ENCODE peak calls at places on chromosomes 4 and X, in six cellular contexts. One of them, this sample, is unnamed.

GRCh38 chrX:9926002-9926401 is 41.2 kb upstream of the CLDN34 start:
- DNase-seq in K562: no peak
- DNase-seq in HCT116: no peak
- DNase-seq in H1: no peak
- DNase-seq in SK-N-SH: no peak
- DNase-seq in endothelial cell of umbilical vein: no peak
- DNase-seq in this sample: no peak

GRCh38 chrX:21398424-21398823 is 24.2 kb downstream of the CNKSR2 start:
- DNase-seq in H1: no peak
- DNase-seq in endothelial cell of umbilical vein: no peak
- DNase-seq in SK-N-SH: no peak
- DNase-seq in HCT116: no peak
- DNase-seq in K562: no peak
- DNase-seq in this sample: no peak

GRCh38 chr4:101020956-101021355 is 326.4 kb downstream of the PPP3CA start:
- DNase-seq in SK-N-SH: no peak
- DNase-seq in K562: no peak
- DNase-seq in HCT116: peak; percentile 79
- DNase-seq in H1: no peak
- DNase-seq in endothelial cell of umbilical vein: peak; percentile 94
- DNase-seq in this sample: no peak

GRCh38 chrX:95764972-95765451 is 919.6 kb upstream of the DIAPH2 start:
- DNase-seq in H1: no peak
- DNase-seq in HCT116: no peak
- DNase-seq in endothelial cell of umbilical vein: peak; percentile 49
- DNase-seq in SK-N-SH: peak; percentile 14
- DNase-seq in K562: no peak
- DNase-seq in this sample: peak; percentile 50

GRCh38 chr4:5708829-5709680 is 696 bp upstream of the EVC2 start:
- DNase-seq in HCT116: no peak
- DNase-seq in SK-N-SH: no peak
- DNase-seq in K562: no peak
- DNase-seq in H1: no peak
- DNase-seq in endothelial cell of umbilical vein: no peak
- DNase-seq in this sample: no peak

GRCh38 chrX:110321081-110321480 is 3.2 kb upstream of the AMMECR1 start:
- DNase-seq in K562: peak; percentile 8
- DNase-seq in H1: no peak
- DNase-seq in SK-N-SH: no peak
- DNase-seq in endothelial cell of umbilical vein: no peak
- DNase-seq in HCT116: no peak
- DNase-seq in this sample: no peak

GRCh38 chr4:143294310-143294709 is 42.4 kb upstream of the GAB1 start:
- DNase-seq in H1: no peak
- DNase-seq in K562: no peak
- DNase-seq in endothelial cell of umbilical vein: no peak
- DNase-seq in SK-N-SH: peak; percentile 67
- DNase-seq in HCT116: no peak
- DNase-seq in this sample: no peak

GRCh38 chr4:100429616-100430015 is 88.2 kb downstream of the EMCN start:
- DNase-seq in SK-N-SH: no peak
- DNase-seq in H1: no peak
- DNase-seq in K562: no peak
- DNase-seq in HCT116: no peak
- DNase-seq in endothelial cell of umbilical vein: no peak
- DNase-seq in this sample: no peak

GRCh38 chrX:13893826-13894225 is 76.9 kb upstream of the GPM6B start:
- DNase-seq in HCT116: no peak
- DNase-seq in endothelial cell of umbilical vein: no peak
- DNase-seq in H1: no peak
- DNase-seq in K562: no peak
- DNase-seq in SK-N-SH: no peak
- DNase-seq in this sample: peak; percentile 3

GRCh38 chrX:12425496-12425895 is 287.2 kb downstream of the FRMPD4 start:
- DNase-seq in K562: no peak
- DNase-seq in SK-N-SH: no peak
- DNase-seq in HCT116: no peak
- DNase-seq in H1: no peak
- DNase-seq in endothelial cell of umbilical vein: no peak
- DNase-seq in this sample: no peak

GRCh38 chrX:44871114-44871645 is 1.8 kb upstream of the KDM6A start:
- DNase-seq in SK-N-SH: no peak
- DNase-seq in H1: no peak
- DNase-seq in endothelial cell of umbilical vein: no peak
- DNase-seq in HCT116: no peak
- DNase-seq in K562: no peak
- DNase-seq in this sample: no peak

GRCh38 chrX:17242470-17242869 is 132.5 kb upstream of the NHS start:
- DNase-seq in endothelial cell of umbilical vein: peak; percentile 62
- DNase-seq in K562: peak; percentile 43
- DNase-seq in SK-N-SH: peak; percentile 57
- DNase-seq in HCT116: peak; percentile 34
- DNase-seq in H1: peak; percentile 1
- DNase-seq in this sample: peak; percentile 22

GRCh38 chrX:149638860-149639259 is 7.3 kb upstream of the TMEM185A start:
- DNase-seq in SK-N-SH: no peak
- DNase-seq in H1: no peak
- DNase-seq in HCT116: no peak
- DNase-seq in K562: no peak
- DNase-seq in endothelial cell of umbilical vein: no peak
- DNase-seq in this sample: no peak

GRCh38 chr4:161762796-161763195 is 401.0 kb downstream of the FSTL5 start:
- DNase-seq in endothelial cell of umbilical vein: peak; percentile 69
- DNase-seq in HCT116: no peak
- DNase-seq in SK-N-SH: no peak
- DNase-seq in K562: no peak
- DNase-seq in H1: no peak
- DNase-seq in this sample: no peak

GRCh38 chrX:50204364-50204899 is at the start of gene CCNB3:
- DNase-seq in H1: no peak
- DNase-seq in endothelial cell of umbilical vein: peak; percentile 75
- DNase-seq in HCT116: peak; percentile 54
- DNase-seq in K562: peak; percentile 57
- DNase-seq in SK-N-SH: peak; percentile 77
- DNase-seq in this sample: peak; percentile 12

GRCh38 chr4:76589872-76590846 is 155.1 kb downstream of the SHROOM3 start:
- DNase-seq in endothelial cell of umbilical vein: no peak
- DNase-seq in SK-N-SH: peak; percentile 34
- DNase-seq in H1: peak; percentile 85
- DNase-seq in K562: no peak
- DNase-seq in HCT116: peak; percentile 39
- DNase-seq in this sample: no peak
- H3K9ac ChIP-seq in endothelial cell of umbilical vein: no peak overlapping the region
- H3K9ac ChIP-seq in SK-N-SH: peak overlapping the region; percentile 96
- H3K9ac ChIP-seq in H1: peak overlapping the region; percentile 43
- H3K9ac ChIP-seq in K562: no peak overlapping the region
- H3K9ac ChIP-seq in HCT116: peak overlapping the region; percentile 57
- H3K9ac ChIP-seq in this sample: no peak overlapping the region

DNA sequence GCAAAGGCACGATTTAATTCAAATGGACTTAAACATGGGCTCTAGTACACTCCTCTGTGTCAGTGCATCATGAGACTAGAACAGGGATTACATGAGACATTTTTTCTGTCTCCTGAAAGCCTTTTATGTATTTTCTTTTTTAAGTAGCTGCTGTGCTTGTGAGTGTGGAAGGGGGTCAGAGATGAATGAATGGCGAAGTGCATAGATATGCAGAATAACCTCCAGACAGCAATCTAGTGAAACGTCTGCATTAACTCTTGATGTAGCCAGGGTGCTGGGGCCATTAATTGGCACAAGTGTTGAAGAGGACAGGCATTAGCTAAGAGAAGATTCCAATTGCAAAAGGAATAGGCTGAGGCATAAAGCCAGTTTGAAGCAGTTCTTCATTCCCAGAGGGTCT is 218.4 kb downstream of the STIM2 start:
- DNase-seq in endothelial cell of umbilical vein: no peak
- DNase-seq in SK-N-SH: no peak
- DNase-seq in K562: no peak
- DNase-seq in HCT116: no peak
- DNase-seq in H1: no peak
- DNase-seq in this sample: no peak
- TF ChIP-seq POLR2AphosphoS5 in endothelial cell of umbilical vein: no peak
- TF ChIP-seq POLR2AphosphoS5 in SK-N-SH: no peak
- TF ChIP-seq POLR2AphosphoS5 in K562: no peak
- TF ChIP-seq POLR2AphosphoS5 in HCT116: no peak
- TF ChIP-seq POLR2AphosphoS5 in H1: no peak
- TF ChIP-seq POLR2AphosphoS5 in this sample: no peak

GRCh38 chr4:129231907-129232626 is 136.1 kb downstream of the C4orf33 start:
- DNase-seq in H1: no peak
- DNase-seq in K562: no peak
- DNase-seq in HCT116: no peak
- DNase-seq in endothelial cell of umbilical vein: no peak
- DNase-seq in SK-N-SH: no peak
- DNase-seq in this sample: no peak
- H3K9ac ChIP-seq in H1: no peak overlapping the region
- H3K9ac ChIP-seq in K562: no peak overlapping the region
- H3K9ac ChIP-seq in HCT116: no peak overlapping the region
- H3K9ac ChIP-seq in endothelial cell of umbilical vein: no peak overlapping the region
- H3K9ac ChIP-seq in SK-N-SH: no peak overlapping the region
- H3K9ac ChIP-seq in this sample: no peak overlapping the region

GRCh38 chr4:173037242-173037641 is 131.4 kb upstream of the GALNT7 start:
- DNase-seq in endothelial cell of umbilical vein: no peak
- DNase-seq in HCT116: no peak
- DNase-seq in K562: no peak
- DNase-seq in SK-N-SH: no peak
- DNase-seq in H1: no peak
- DNase-seq in this sample: no peak
- TF ChIP-seq POLR2AphosphoS5 in endothelial cell of umbilical vein: no peak
- TF ChIP-seq POLR2AphosphoS5 in HCT116: no peak
- TF ChIP-seq POLR2AphosphoS5 in K562: no peak
- TF ChIP-seq POLR2AphosphoS5 in SK-N-SH: no peak
- TF ChIP-seq POLR2AphosphoS5 in H1: no peak
- TF ChIP-seq POLR2AphosphoS5 in this sample: no peak

DNA sequence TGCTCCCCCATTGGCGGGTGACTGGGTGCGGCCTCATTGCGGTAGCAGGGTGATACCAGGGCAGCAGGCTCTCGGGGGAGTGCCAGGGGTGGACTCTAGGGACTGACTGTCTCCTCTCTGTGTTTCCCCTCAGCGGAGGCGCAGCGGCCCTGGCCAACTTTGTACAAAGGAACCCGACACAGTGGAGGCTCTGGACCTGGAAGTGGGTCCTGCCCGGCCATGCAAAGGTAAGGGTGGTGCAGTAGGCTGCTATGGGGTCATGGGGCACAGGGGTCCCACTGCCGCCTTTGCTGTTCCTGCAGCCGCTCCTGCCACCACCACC is 16.3 kb downstream of the SULT1B1 start:
- DNase-seq in SK-N-SH: peak; percentile 4
- DNase-seq in endothelial cell of umbilical vein: no peak
- DNase-seq in HCT116: no peak
- DNase-seq in H1: no peak
- DNase-seq in K562: no peak
- DNase-seq in this sample: no peak
- H3K9ac ChIP-seq in SK-N-SH: no peak overlapping the region
- H3K9ac ChIP-seq in endothelial cell of umbilical vein: no peak overlapping the region
- H3K9ac ChIP-seq in HCT116: no peak overlapping the region
- H3K9ac ChIP-seq in H1: no peak overlapping the region
- H3K9ac ChIP-seq in K562: no peak overlapping the region
- H3K9ac ChIP-seq in this sample: no peak overlapping the region

GRCh38 chr4:128061566-128062536 is 739 bp downstream of the LARP1B start:
- DNase-seq in K562: peak; percentile 49
- DNase-seq in HCT116: peak; percentile 43
- DNase-seq in H1: no peak
- DNase-seq in SK-N-SH: peak; percentile 78
- DNase-seq in endothelial cell of umbilical vein: peak; percentile 64
- DNase-seq in this sample: no peak
- TF ChIP-seq POLR2AphosphoS5 in K562: no peak
- TF ChIP-seq POLR2AphosphoS5 in HCT116: peak; percentile 65
- TF ChIP-seq POLR2AphosphoS5 in H1: no peak
- TF ChIP-seq POLR2AphosphoS5 in SK-N-SH: no peak
- TF ChIP-seq POLR2AphosphoS5 in endothelial cell of umbilical vein: no peak
- TF ChIP-seq POLR2AphosphoS5 in this sample: no peak

DNA sequence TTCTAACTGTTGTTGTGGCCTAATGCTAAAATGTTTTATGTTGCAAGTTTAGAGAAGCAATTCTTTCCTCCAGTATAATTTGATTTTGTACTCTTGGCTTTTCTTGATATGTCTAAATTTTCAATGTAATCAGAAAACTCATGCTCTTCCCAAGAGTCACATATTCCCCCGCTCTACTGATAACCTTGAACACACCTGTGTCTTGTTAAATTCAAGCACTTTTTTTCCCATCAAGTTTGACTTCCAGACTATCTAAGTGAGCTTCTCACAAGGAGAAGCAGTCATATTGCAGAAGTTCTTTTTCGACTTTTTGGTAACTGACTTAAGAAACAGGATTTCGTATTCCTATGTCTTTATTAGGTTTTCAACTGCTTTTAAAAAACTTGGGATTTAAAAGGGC is 7.4 kb upstream of the ADH4 start:
- DNase-seq in HCT116: no peak
- DNase-seq in endothelial cell of umbilical vein: no peak
- DNase-seq in SK-N-SH: no peak
- DNase-seq in H1: no peak
- DNase-seq in K562: no peak
- DNase-seq in this sample: no peak
- H3K9ac ChIP-seq in HCT116: no peak overlapping the region
- H3K9ac ChIP-seq in endothelial cell of umbilical vein: no peak overlapping the region
- H3K9ac ChIP-seq in SK-N-SH: no peak overlapping the region
- H3K9ac ChIP-seq in H1: no peak overlapping the region
- H3K9ac ChIP-seq in K562: no peak overlapping the region
- H3K9ac ChIP-seq in this sample: no peak overlapping the region

GRCh38 chr4:176439611-176440010 is 119.8 kb downstream of the SPCS3 start:
- DNase-seq in SK-N-SH: no peak
- DNase-seq in H1: no peak
- DNase-seq in HCT116: no peak
- DNase-seq in endothelial cell of umbilical vein: no peak
- DNase-seq in K562: no peak
- DNase-seq in this sample: no peak

GRCh38 chr4:176444741-176445140 is 125.0 kb downstream of the SPCS3 start:
- DNase-seq in endothelial cell of umbilical vein: no peak
- DNase-seq in H1: no peak
- DNase-seq in SK-N-SH: no peak
- DNase-seq in HCT116: no peak
- DNase-seq in K562: no peak
- DNase-seq in this sample: no peak

GRCh38 chr4:176443117-176443516 is 123.4 kb downstream of the SPCS3 start:
- DNase-seq in endothelial cell of umbilical vein: no peak
- DNase-seq in K562: no peak
- DNase-seq in SK-N-SH: no peak
- DNase-seq in H1: no peak
- DNase-seq in HCT116: peak; percentile 56
- DNase-seq in this sample: no peak

GRCh38 chr4:176441594-176441993 is 121.8 kb downstream of the SPCS3 start:
- DNase-seq in endothelial cell of umbilical vein: no peak
- DNase-seq in HCT116: no peak
- DNase-seq in K562: no peak
- DNase-seq in SK-N-SH: no peak
- DNase-seq in H1: no peak
- DNase-seq in this sample: no peak

GRCh38 chr4:176443646-176444409 is 124.1 kb downstream of the SPCS3 start:
- DNase-seq in HCT116: no peak
- DNase-seq in endothelial cell of umbilical vein: no peak
- DNase-seq in K562: no peak
- DNase-seq in H1: no peak
- DNase-seq in SK-N-SH: no peak
- DNase-seq in this sample: no peak
- TF ChIP-seq POLR2AphosphoS5 in HCT116: no peak
- TF ChIP-seq POLR2AphosphoS5 in endothelial cell of umbilical vein: no peak
- TF ChIP-seq POLR2AphosphoS5 in K562: no peak
- TF ChIP-seq POLR2AphosphoS5 in H1: no peak
- TF ChIP-seq POLR2AphosphoS5 in SK-N-SH: no peak
- TF ChIP-seq POLR2AphosphoS5 in this sample: no peak

This sample was measured in SK-N-MC.